ENCODE peak calls at places on chromosomes 13 and 19, in seven cellular contexts. Q is IMR-90, H is HCT116, J is GM12878, F is HepG2, L is K562, T is H1. A is an unnamed sample.
A peak's percentile ranks its signal among the peaks of the same experiment; 100 is the strongest.

GRCh38 chr19:32682317-32682716 is 6.7 kb downstream of the RGS9BP start:
- DNase-seq in T (no peak), H (no peak), L (no peak), F (no peak), J (no peak), Q (no peak), A (no peak)

GRCh38 chr13:101399365-101399764 is 16.9 kb downstream of the NALCN start:
- DNase-seq in T (no peak), J (no peak), H (no peak), F (no peak), Q (peak; percentile 34), L (no peak), A (no peak)

GRCh38 chr13:82636119-82636518 is 1246.2 kb downstream of the SLITRK1 start:
- DNase-seq in H (no peak), J (no peak), T (no peak), Q (peak; percentile 9), F (no peak), L (no peak), A (no peak)

GRCh38 chr13:36778083-36778671 is 40.8 kb upstream of the RFXAP start:
- DNase-seq in F (peak; percentile 21), Q (peak; percentile 74), J (peak; percentile 20), H (no peak), L (no peak), T (peak; percentile 65), A (no peak)

GRCh38 chr19:13097331-13098258 is 5.1 kb downstream of the LYL1 start:
- DNase-seq in T (peak; percentile 62), F (no peak), Q (no peak), L (peak; percentile 70), J (no peak), H (no peak), A (peak; percentile 52)

GRCh38 chr19:35739275-35740107 is 2.8 kb downstream of the IGFLR1 start:
- DNase-seq in J (no peak), H (no peak), T (peak; percentile 59), F (no peak), L (no peak), Q (no peak), A (no peak)

GRCh38 chr13:86282450-86282849 is 483.2 kb upstream of the SLITRK6 start:
- DNase-seq in H (no peak), F (no peak), T (no peak), J (peak; percentile 20), L (no peak), Q (no peak), A (no peak)

GRCh38 chr19:1082165-1082927 is 12.8 kb downstream of the POLR2E start:
- DNase-seq in H (peak; percentile 89), L (peak; percentile 95), J (no peak), Q (no peak), T (peak; percentile 99), F (no peak), A (peak; percentile 40)

GRCh38 chr19:657611-658010 is 5.4 kb downstream of the RNF126 start:
- DNase-seq in H (no peak), L (no peak), T (no peak), J (no peak), Q (no peak), F (no peak), A (no peak)

GRCh38 chr13:93244141-93244917 is 17.7 kb downstream of the GPC6 start:
- DNase-seq in H (no peak), F (no peak), L (no peak), Q (peak; percentile 67), J (no peak), T (no peak), A (no peak)

GRCh38 chr13:40981949-40982348 is 37.2 kb downstream of the ELF1 start:
- DNase-seq in Q (no peak), F (no peak), J (no peak), L (no peak), H (no peak), T (no peak), A (peak; percentile 53)

GRCh38 chr13:40981361-40981760 is 37.8 kb downstream of the ELF1 start:
- DNase-seq in L (no peak), Q (no peak), T (no peak), J (no peak), H (no peak), F (no peak), A (peak; percentile 77)

GRCh38 chr13:40983725-40984669 is 35.1 kb downstream of the ELF1 start:
- DNase-seq in Q (no peak), F (no peak), H (no peak), T (no peak), J (no peak), L (no peak), A (peak; percentile 58)

GRCh38 chr13:40983269-40983668 is 35.8 kb downstream of the ELF1 start:
- DNase-seq in J (no peak), F (no peak), L (no peak), Q (no peak), H (no peak), T (no peak), A (peak; percentile 75)

GRCh38 chr13:40982772-40983171 is 36.3 kb downstream of the ELF1 start:
- DNase-seq in T (no peak), J (peak; percentile 84), F (no peak), H (no peak), L (no peak), Q (peak; percentile 52), A (peak; percentile 95)
- TF ChIP-seq POLR2A in T (no peak), J (no peak), F (no peak), H (no peak), L (no peak), Q (no peak), A (peak; percentile 69)

GRCh38 chr13:32720026-32720425 is 133.8 kb downstream of the PDS5B start:
- DNase-seq in J (no peak), L (no peak), Q (peak; percentile 48), H (no peak), F (no peak), T (no peak), A (peak; percentile 17)
- H3K9ac ChIP-seq in J (no peak overlapping the region), L (no peak overlapping the region), Q (no peak overlapping the region), H (no peak overlapping the region), F (no peak overlapping the region), T (no peak overlapping the region), A (no peak overlapping the region)

DNA sequence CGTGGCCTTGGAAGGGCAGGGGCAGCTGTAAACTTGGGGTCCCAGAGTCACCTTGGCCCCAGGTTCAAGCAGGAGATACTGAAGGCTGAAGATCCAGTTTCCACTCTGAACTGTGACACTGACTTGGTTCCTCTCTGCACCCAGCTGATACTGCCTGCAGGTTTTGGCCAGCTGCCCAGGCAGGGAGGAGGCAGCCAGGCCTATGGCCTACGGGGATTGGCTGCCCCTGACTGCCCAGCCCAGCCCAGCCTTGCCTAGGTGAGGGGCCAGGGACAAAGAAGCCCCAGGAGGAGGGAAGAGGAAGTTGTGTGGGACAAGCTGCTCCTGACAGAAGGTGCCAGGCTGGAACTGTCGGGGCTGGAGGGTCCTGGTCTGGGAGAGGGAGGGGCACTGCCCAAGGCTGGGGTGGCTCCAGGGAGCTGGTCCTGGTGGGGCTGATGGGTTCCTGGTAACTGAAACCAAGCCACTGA is 51.7 kb upstream of the CYP4F8 start:
- DNase-seq in L (no peak), T (no peak), Q (no peak), J (no peak), H (no peak), F (peak; percentile 68), A (no peak)
- TF ChIP-seq POLR2A in L (no peak), T (no peak), Q (no peak), J (no peak), H (no peak), F (no peak), A (no peak)

DNA sequence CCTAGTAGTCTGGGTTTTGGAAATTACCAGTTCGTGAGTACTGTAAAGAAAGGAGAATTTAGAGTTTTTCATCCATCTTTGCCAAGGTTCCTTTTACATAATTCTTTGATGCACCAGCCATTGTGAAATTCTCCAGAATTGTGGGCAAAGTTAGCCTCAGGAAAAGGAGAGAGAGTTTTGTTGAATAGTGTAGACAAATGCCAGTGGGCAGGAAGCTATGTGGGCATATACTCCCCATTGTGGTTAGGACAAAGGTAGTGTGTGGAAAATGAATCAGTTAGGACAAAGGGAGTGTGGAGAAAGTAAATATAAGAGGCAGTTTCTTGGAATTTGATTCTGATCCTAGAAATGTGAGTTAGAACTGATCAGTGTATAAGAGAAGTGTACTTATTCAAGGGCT is 67.9 kb downstream of the PCCA start:
- DNase-seq in J (no peak), Q (no peak), L (no peak), T (no peak), F (no peak), H (no peak), A (peak; percentile 3)
- H3K9ac ChIP-seq in J (no peak overlapping the region), Q (no peak overlapping the region), L (no peak overlapping the region), T (no peak overlapping the region), F (no peak overlapping the region), H (no peak overlapping the region), A (no peak overlapping the region)

GRCh38 chr13:106569233-106570095 is 1.5 kb upstream of the ARGLU1 start:
- DNase-seq in Q (no peak), L (no peak), J (no peak), H (no peak), F (no peak), T (no peak), A (no peak)

GRCh38 chr13:106566682-106567420 is 1.1 kb downstream of the ARGLU1 start:
- DNase-seq in T (no peak), L (no peak), Q (peak; percentile 62), F (peak; percentile 32), J (no peak), H (no peak), A (peak; percentile 61)

GRCh38 chr13:106570354-106570822 is 2.5 kb upstream of the ARGLU1 start:
- DNase-seq in Q (peak; percentile 61), T (peak; percentile 69), H (peak; percentile 92), F (no peak), J (no peak), L (peak; percentile 55), A (peak; percentile 90)

GRCh38 chr13:106567421-106568224 is at the start of gene ARGLU1:
- DNase-seq in T (peak; percentile 98), J (peak; percentile 64), Q (peak; percentile 90), F (peak; percentile 78), L (peak; percentile 77), H (no peak), A (peak; percentile 96)

DNA sequence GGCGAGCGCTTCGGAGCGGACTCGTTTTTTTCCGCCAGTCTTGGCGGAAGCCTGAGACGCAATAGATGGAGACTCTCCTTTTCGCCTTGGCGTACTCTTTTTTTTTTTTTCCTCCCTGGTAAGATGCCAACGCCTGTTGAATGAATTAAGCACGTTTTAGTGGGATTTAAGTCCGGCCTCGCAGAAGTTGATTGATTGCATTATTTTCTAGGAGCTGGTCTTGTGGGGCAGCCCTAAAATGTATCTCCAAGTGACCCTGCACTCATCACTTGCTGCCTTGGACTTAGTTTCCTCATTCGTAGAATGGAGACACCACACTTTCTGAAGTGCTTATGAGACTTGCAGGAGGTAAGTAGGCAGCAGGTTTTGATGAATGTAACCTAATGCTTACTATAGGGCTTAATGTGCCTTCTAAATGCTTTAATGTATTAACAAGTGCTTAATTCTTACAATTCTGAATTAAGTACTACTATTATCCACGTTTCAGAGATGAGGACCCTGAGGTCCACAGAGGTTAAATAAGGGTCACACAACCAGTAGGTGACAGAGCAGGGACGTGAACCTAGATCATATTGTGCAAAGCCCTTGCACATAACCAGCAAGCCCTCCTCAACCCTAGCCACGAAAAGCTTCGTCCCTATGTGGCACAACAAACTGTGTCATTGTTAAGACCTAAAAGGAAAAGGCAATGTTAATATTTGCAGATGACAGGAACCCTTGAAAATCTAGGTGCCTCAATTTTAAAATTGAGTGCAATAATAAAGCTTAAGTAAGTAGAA is 477 bp upstream of the ARGLU1 start:
- DNase-seq in F (peak; percentile 35), H (peak; percentile 79), T (no peak), L (no peak), J (no peak), Q (no peak), A (no peak)
- TF ChIP-seq POLR2A in F (no peak), H (no peak), T (no peak), L (no peak), J (no peak), Q (no peak), A (no peak)